ENCODE peak calls at places on chromosomes 11 and 22, in four cellular contexts. W is astrocyte of the hippocampus, U is T-helper 2 cell, V is dorsolateral prefrontal cortex. J is an unnamed sample.

GRCh38 chr11:119120639-119121007 is 757 bp upstream of the HINFP start:
- DNase-seq in V (no peak), W (peak; percentile 72), U (no peak), J (peak; percentile 39)

GRCh38 chr22:47022075-47022473 is 259.6 kb downstream of the TBC1D22A start:
- DNase-seq in U (no peak), V (no peak), W (peak; percentile 22), J (no peak)

GRCh38 chr11:123316003-123316402 is 114.1 kb upstream of the GRAMD1B start:
- DNase-seq in W (no peak), U (no peak), V (no peak), J (peak; percentile 51)

GRCh38 chr22:30169002-30169401 is 77.6 kb downstream of the LIF start:
- DNase-seq in U (no peak), W (no peak), V (no peak), J (no peak)

GRCh38 chr11:83219095-83219494 is 25.6 kb downstream of the ANKRD42 start:
- DNase-seq in W (no peak), U (no peak), V (no peak), J (peak; percentile 6)

GRCh38 chr11:84817998-84818397 is 809.1 kb downstream of the DLG2 start:
- DNase-seq in W (peak; percentile 5), U (no peak), V (no peak), J (no peak)

GRCh38 chr11:2771758-2772466 is 72.1 kb upstream of the KCNQ1OT1 start:
- DNase-seq in U (no peak), W (no peak), V (peak; percentile 2), J (no peak)

GRCh38 chr11:117671370-117671769 is 125.6 kb downstream of the DSCAML1 start:
- DNase-seq in U (no peak), V (no peak), W (no peak), J (no peak)

GRCh38 chr11:27977031-27977430 is 130.9 kb downstream of the KIF18A start:
- DNase-seq in W (no peak), U (no peak), V (no peak), J (peak; percentile 46)

GRCh38 chr11:35909866-35910265 is 34.0 kb upstream of the LDLRAD3 start:
- DNase-seq in W (no peak), V (no peak), U (no peak), J (no peak)

GRCh38 chr11:69913591-69914285 is 94.5 kb upstream of the FGF3 start:
- DNase-seq in V (no peak), U (no peak), W (no peak), J (no peak)

GRCh38 chr11:80165763-80166162 is 724.9 kb upstream of the TENM4 start:
- DNase-seq in U (no peak), W (no peak), V (no peak), J (no peak)

GRCh38 chr22:36449776-36450175 is 31.7 kb downstream of the TXN2 start:
- DNase-seq in U (no peak), W (no peak), V (no peak), J (no peak)

GRCh38 chr11:116517584-116517983 is 255.2 kb downstream of the BUD13 start:
- DNase-seq in W (no peak), V (no peak), U (no peak), J (no peak)

GRCh38 chr11:86687083-86687799 is 14.8 kb upstream of the ME3 start:
- DNase-seq in V (no peak), W (no peak), U (no peak), J (no peak)

GRCh38 chr11:34150494-34151151 is 45.2 kb downstream of the NAT10 start:
- DNase-seq in W (no peak), U (no peak), V (no peak), J (no peak)

GRCh38 chr11:118522571-118523072 is 4.7 kb upstream of the TTC36 start:
- DNase-seq in U (no peak), V (no peak), W (peak; percentile 50), J (peak; percentile 23)

GRCh38 chr11:12110714-12111481 is 508 bp downstream of the MICAL2 start:
- DNase-seq in W (peak; percentile 59), U (no peak), V (no peak), J (peak; percentile 38)

GRCh38 chr22:42805998-42806481 is 51.0 kb downstream of the ARFGAP3 start:
- DNase-seq in V (no peak), U (no peak), W (peak; percentile 72), J (no peak)

GRCh38 chr11:59641156-59641555 is 25.6 kb upstream of the OSBP start:
- DNase-seq in U (no peak), W (no peak), V (no peak), J (no peak)

GRCh38 chr22:47032956-47033647 is 270.7 kb downstream of the TBC1D22A start:
- DNase-seq in W (no peak), V (no peak), U (no peak), J (no peak)

GRCh38 chr11:96869207-96869606 is 479.4 kb downstream of the JRKL start:
- DNase-seq in U (no peak), V (no peak), W (peak; percentile 7), J (no peak)

GRCh38 chr11:85759915-85760314 is 51.0 kb downstream of the SYTL2 start:
- DNase-seq in U (no peak), W (peak; percentile 77), V (no peak), J (peak; percentile 33)

GRCh38 chr22:45452565-45453449 is 39.3 kb downstream of the RIBC2 start:
- DNase-seq in W (no peak), V (no peak), U (no peak), J (peak; percentile 42)

GRCh38 chr22:39526736-39527171 is 5.8 kb downstream of the RPS19BP1 start:
- DNase-seq in W (no peak), V (no peak), U (no peak), J (peak; percentile 40)

GRCh38 chr11:65182258-65183170 is 786 bp downstream of the CAPN1 start:
- DNase-seq in V (peak; percentile 26), U (no peak), W (peak; percentile 52), J (peak; percentile 27)

GRCh38 chr11:116644201-116644947 is 128.4 kb downstream of the BUD13 start:
- DNase-seq in W (no peak), U (no peak), V (no peak), J (no peak)

GRCh38 chr22:38697055-38697980 is 3.4 kb downstream of the JOSD1 start:
- DNase-seq in V (no peak), U (no peak), W (peak; percentile 70), J (peak; percentile 15)

GRCh38 chr22:45602824-45603301 is 68.8 kb upstream of the ATXN10 start:
- DNase-seq in U (no peak), W (peak; percentile 23), V (no peak), J (peak; percentile 46)